ENCODE peak calls at places on chromosome 20, in four cellular contexts. C is activated CD4-positive, alpha-beta T cell treated with anti-CD3 and anti-CD28 coated beads, Interleukin-2, amount 10 ng/mL, durations not matched to agents 7 days and 5 days; I is stimulated activated CD4-positive, alpha-beta T cell treated with anti-CD3 and anti-CD28 coated beads, Interleukin-1b, Interleukin-23, amount 100 ng/mL, for 24 hours; L is fibroblast of lung. Z is an unnamed sample.

GRCh38 chr20:24465730-24466129 is 3.7 kb upstream of the SYNDIG1 start:
- DNase-seq in C (no peak), I (no peak), L (peak; percentile 17), Z (no peak)

GRCh38 chr20:48571945-48572589 is 255.7 kb downstream of the PREX1 start:
- DNase-seq in I (no peak), L (no peak), C (no peak), Z (no peak)

GRCh38 chr20:50333856-50334255 is 143.2 kb downstream of the CEBPB start:
- DNase-seq in L (peak; percentile 96), C (no peak), I (no peak), Z (no peak)

GRCh38 chr20:37567671-37568588 is 40.3 kb upstream of the BLCAP start:
- DNase-seq in C (no peak), I (no peak), L (no peak), Z (no peak)

GRCh38 chr20:37627060-37627766 is 66.6 kb upstream of the CTNNBL1 start:
- DNase-seq in C (peak; percentile 55), I (no peak), L (peak; percentile 64), Z (peak; percentile 60)

GRCh38 chr20:38298768-38299288 is 5.1 kb upstream of the BPI start:
- DNase-seq in I (no peak), C (no peak), L (peak; percentile 79), Z (no peak)

GRCh38 chr20:53642196-53643030 is 48.8 kb upstream of the ZNF217 start:
- DNase-seq in L (no peak), C (peak; percentile 59), I (no peak), Z (peak; percentile 86)

GRCh38 chr20:61989741-61990140 is 75.9 kb downstream of the TAF4 start:
- DNase-seq in C (no peak), I (no peak), L (no peak), Z (no peak)

GRCh38 chr20:44736170-44737021 is 9.3 kb upstream of the KCNK15 start:
- DNase-seq in L (peak; percentile 78), C (peak; percentile 54), I (no peak), Z (peak; percentile 83)

GRCh38 chr20:41524980-41525613 is 93.1 kb downstream of the CHD6 start:
- DNase-seq in C (no peak), I (no peak), L (peak; percentile 4), Z (no peak)

GRCh38 chr20:22805219-22805618 is 220.8 kb upstream of the FOXA2 start:
- DNase-seq in I (no peak), L (peak; percentile 86), C (no peak), Z (no peak)

GRCh38 chr20:6877633-6878032 is 110.1 kb downstream of the BMP2 start:
- DNase-seq in I (no peak), L (no peak), C (no peak), Z (no peak)

GRCh38 chr20:35306931-35307517 is 14.8 kb upstream of the FAM83C start:
- DNase-seq in I (no peak), L (peak; percentile 87), C (peak; percentile 37), Z (peak; percentile 33)

GRCh38 chr20:59082077-59082740 is 39.6 kb upstream of the PRELID3B start:
- DNase-seq in I (no peak), L (peak; percentile 11), C (no peak), Z (peak; percentile 20)

GRCh38 chr20:37986873-37987601 is 46.2 kb downstream of the TTI1 start:
- DNase-seq in I (no peak), C (no peak), L (peak; percentile 64), Z (no peak)

GRCh38 chr20:49594143-49594928 is 26.4 kb upstream of the PTGIS start:
- DNase-seq in I (no peak), C (peak; percentile 82), L (peak; percentile 91), Z (no peak)

GRCh38 chr20:17854307-17854903 is 114.2 kb downstream of the SNX5 start:
- DNase-seq in C (no peak), L (peak; percentile 47), I (no peak), Z (no peak)

GRCh38 chr20:54668271-54669053 is 193.1 kb downstream of the DOK5 start:
- DNase-seq in L (peak; percentile 12), C (peak; percentile 22), I (no peak), Z (peak; percentile 9)

GRCh38 chr20:25274891-25275812 is 27.3 kb downstream of the PYGB start:
- DNase-seq in C (no peak), I (no peak), L (no peak), Z (no peak)

GRCh38 chr20:278607-279571 is 11.7 kb downstream of the C20orf96 start:
- DNase-seq in I (no peak), C (no peak), L (no peak), Z (no peak)